ENCODE peak calls at places on chromosome 22, in nine cellular contexts. D, K, Y, M, G, F, E, W and Z are unnamed samples.

GRCh38 chr22:45127866-45128265 is 35.9 kb upstream of the NUP50 start:
- DNase-seq in D (no peak), K (no peak), Y (no peak), M (no peak), G (no peak), F (peak), E (no peak), W (no peak), Z (no peak)

GRCh38 chr22:19810381-19811141 is 44.1 kb downstream of the GNB1L start:
- DNase-seq in D (no peak), K (no peak), Y (peak), M (no peak), G (peak), F (peak), E (no peak), W (no peak), Z (no peak)

GRCh38 chr22:39571538-39571937 is 985 bp downstream of the CACNA1I start:
- DNase-seq in D (no peak), K (no peak), Y (no peak), M (no peak), G (no peak), F (no peak), E (no peak), W (no peak), Z (no peak)

GRCh38 chr22:28064941-28065340 is 145.9 kb upstream of the PITPNB start:
- DNase-seq in D (no peak), K (no peak), Y (no peak), M (no peak), G (no peak), F (peak), E (no peak), W (no peak), Z (no peak)

GRCh38 chr22:18118345-18118915 is 7.8 kb downstream of the TUBA8 start:
- DNase-seq in D (no peak), K (no peak), Y (no peak), M (no peak), G (no peak), F (no peak), E (no peak), W (no peak), Z (no peak)

GRCh38 chr22:44580756-44581435 is 82.9 kb upstream of the RTL6 start:
- DNase-seq in D (peak), K (peak), Y (peak), M (no peak), G (no peak), F (no peak), E (no peak), W (no peak), Z (no peak)

GRCh38 chr22:46171940-46172339 is 21.6 kb downstream of the PPARA start:
- DNase-seq in D (no peak), K (peak), Y (no peak), M (peak), G (peak), F (peak), E (peak), W (no peak), Z (no peak)

GRCh38 chr22:17638182-17638431 is 450 bp upstream of the BCL2L13 start:
- DNase-seq in D (no peak), K (no peak), Y (no peak), M (no peak), G (no peak), F (no peak), E (no peak), W (no peak), Z (no peak)

GRCh38 chr22:20957691-20958440 is 9.2 kb upstream of the AIFM3 start:
- DNase-seq in D (no peak), K (peak), Y (no peak), M (no peak), G (no peak), F (no peak), E (peak), W (peak), Z (no peak)

GRCh38 chr22:50146440-50147228 is 23.9 kb upstream of the PANX2 start:
- DNase-seq in D (peak), K (peak), Y (peak), M (peak), G (peak), F (peak), E (peak), W (peak), Z (peak)

GRCh38 chr22:17159504-17159951 is 451 bp upstream of the HDHD5 start:
- DNase-seq in D (peak), K (peak), Y (peak), M (peak), G (peak), F (peak), E (peak), W (peak), Z (no peak)

GRCh38 chr22:31870890-31871289 is 73.4 kb upstream of the YWHAH start:
- DNase-seq in D (no peak), K (peak), Y (no peak), M (no peak), G (no peak), F (peak), E (peak), W (peak), Z (no peak)

DNA sequence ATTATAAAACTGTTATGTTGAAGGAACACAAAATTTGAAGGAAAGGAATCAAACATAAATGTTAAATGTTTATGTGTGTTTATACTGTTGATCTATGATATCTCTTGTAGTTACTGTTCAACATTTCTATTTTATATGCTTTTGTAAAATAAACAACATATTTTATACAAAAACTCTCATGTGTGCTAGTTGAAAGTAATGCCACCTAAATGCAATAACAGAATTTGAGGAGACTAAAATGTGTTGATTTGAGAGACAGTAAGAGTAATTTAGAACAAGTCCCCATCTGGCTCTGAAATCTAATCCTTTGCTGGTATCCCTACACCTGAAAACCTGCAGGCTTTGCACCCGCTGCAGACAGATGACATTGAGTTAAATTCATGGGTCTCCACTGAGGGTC is 95.7 kb upstream of the TOP3B start:
- DNase-seq in D (no peak), K (no peak), Y (no peak), M (no peak), G (no peak), F (no peak), E (no peak), W (no peak), Z (no peak)
- TF ChIP-seq POLR2A in D (no peak), K (no peak), Y (no peak), M (no peak), G (no peak), F (no peak), E (no peak), W (no peak), Z (no peak)

GRCh38 chr22:24830205-24830979 is 24.4 kb downstream of the SGSM1 start:
- DNase-seq in D (no peak), K (no peak), Y (no peak), M (no peak), G (no peak), F (no peak), E (no peak), W (no peak), Z (no peak)
- H3K27ac ChIP-seq in D (no peak), K (no peak), Y (no peak), M (no peak), G (no peak), F (no peak), E (no peak), W (no peak), Z (no peak)

GRCh38 chr22:42612336-42612735 is 2.3 kb downstream of the POLDIP3 start:
- DNase-seq in D (no peak), K (no peak), Y (no peak), M (no peak), G (no peak), F (no peak), E (no peak), W (no peak), Z (no peak)

GRCh38 chr22:42611076-42611475 is 3.6 kb downstream of the POLDIP3 start:
- DNase-seq in D (no peak), K (no peak), Y (no peak), M (no peak), G (no peak), F (peak), E (no peak), W (no peak), Z (no peak)

GRCh38 chr22:42613869-42614268 is 814 bp downstream of the POLDIP3 start:
- DNase-seq in D (no peak), K (no peak), Y (no peak), M (no peak), G (no peak), F (no peak), E (no peak), W (no peak), Z (no peak)

GRCh38 chr22:42608481-42609361 is 6.0 kb downstream of the POLDIP3 start:
- DNase-seq in D (no peak), K (no peak), Y (no peak), M (no peak), G (no peak), F (peak), E (no peak), W (no peak), Z (no peak)

GRCh38 chr22:42610211-42610610 is 4.5 kb downstream of the POLDIP3 start:
- DNase-seq in D (no peak), K (no peak), Y (no peak), M (no peak), G (peak), F (no peak), E (no peak), W (no peak), Z (no peak)
- H3K4me3 ChIP-seq in D (no peak), K (no peak), Y (no peak), M (no peak), G (no peak), F (no peak), E (no peak), W (no peak), Z (no peak)

GRCh38 chr22:36409911-36410756 is 22.4 kb upstream of the MYH9 start:
- DNase-seq in D (peak), K (peak), Y (peak), M (peak), G (peak), F (no peak), E (peak), W (no peak), Z (peak)
- TF ChIP-seq POLR2A in D (peak), K (peak), Y (peak), M (peak), G (peak), F (no peak), E (peak), W (no peak), Z (no peak)